ENCODE peak calls at places on chromosomes 11 and 22, in four cellular contexts. Q is activated T-cell treated with anti-CD3 and anti-CD28 coated beads, Interleukin-2, amount 50 U/mL, for 72 hours; R is left ventricle myocardium superior; F is NCI-H2029. J is an unnamed sample.

GRCh38 chr11:3128356-3129180 is 36.5 kb downstream of the OSBPL5 start:
- DNase-seq in Q (no peak), R (peak), F (no peak), J (no peak)

GRCh38 chr11:117221775-117222517 is 9.9 kb downstream of the PCSK7 start:
- DNase-seq in Q (no peak), R (peak), F (peak), J (peak)

GRCh38 chr22:44031111-44031963 is 7.2 kb downstream of the PARVB start:
- DNase-seq in Q (peak), R (no peak), F (no peak), J (no peak)

GRCh38 chr11:65778431-65778900 is 2.3 kb downstream of the AP5B1 start:
- DNase-seq in Q (no peak), R (no peak), F (no peak), J (no peak)

GRCh38 chr11:102186836-102187235 is 76.6 kb downstream of the YAP1 start:
- DNase-seq in Q (no peak), R (no peak), F (no peak), J (no peak)

GRCh38 chr11:17273668-17274321 is 2.7 kb upstream of the NUCB2 start:
- DNase-seq in Q (peak), R (no peak), F (no peak), J (no peak)

GRCh38 chr11:45732343-45732742 is 66.9 kb upstream of the CHST1 start:
- DNase-seq in Q (no peak), R (no peak), F (no peak), J (no peak)

GRCh38 chr11:103359221-103359620 is 250.0 kb downstream of the DYNC2H1 start:
- DNase-seq in Q (no peak), R (no peak), F (no peak), J (no peak)

GRCh38 chr11:69418576-69419296 is 62.7 kb upstream of the LINC01488 start:
- DNase-seq in Q (no peak), R (peak), F (no peak), J (no peak)

GRCh38 chr11:109132539-109132938 is 289.5 kb upstream of the C11orf87 start:
- DNase-seq in Q (no peak), R (no peak), F (no peak), J (no peak)

GRCh38 chr11:116731821-116732739 is 40.7 kb downstream of the BUD13 start:
- DNase-seq in Q (no peak), R (no peak), F (no peak), J (no peak)

GRCh38 chr22:43891360-43892182 is at the start of gene PNPLA5:
- DNase-seq in Q (peak), R (no peak), F (no peak), J (no peak)